ENCODE peak calls at places on chromosomes 11 and 22, in four cellular contexts. One of them, this sample, is unnamed.

GRCh38 chr11:88414385-88414861 is 76.9 kb upstream of the CTSC start:
- DNase-seq in H1: no peak
- DNase-seq in IMR-90: peak; percentile 68
- DNase-seq in H9: no peak
- DNase-seq in this sample: no peak

GRCh38 chr11:111557425-111558111 is 17.0 kb downstream of the LAYN start:
- DNase-seq in H1: no peak
- DNase-seq in IMR-90: peak; percentile 99
- DNase-seq in H9: no peak
- DNase-seq in this sample: no peak

GRCh38 chr11:6251120-6251733 is 8.4 kb upstream of the CCKBR start:
- DNase-seq in H1: peak; percentile 90
- DNase-seq in IMR-90: peak; percentile 75
- DNase-seq in H9: peak; percentile 91
- DNase-seq in this sample: peak; percentile 91

GRCh38 chr11:1129666-1130160 is 28.0 kb upstream of the MUC5AC start:
- DNase-seq in H1: no peak
- DNase-seq in IMR-90: no peak
- DNase-seq in H9: no peak
- DNase-seq in this sample: no peak

GRCh38 chr11:64298966-64299846 is 952 bp upstream of the CATSPERZ start:
- DNase-seq in H1: peak; percentile 69
- DNase-seq in IMR-90: no peak
- DNase-seq in H9: no peak
- DNase-seq in this sample: no peak

GRCh38 chr11:10308208-10308954 is 3.5 kb downstream of the ADM start:
- DNase-seq in H1: no peak
- DNase-seq in IMR-90: peak; percentile 34
- DNase-seq in H9: no peak
- DNase-seq in this sample: peak; percentile 48

GRCh38 chr22:23496445-23496833 is 83.7 kb downstream of the IGLL1 start:
- DNase-seq in H1: no peak
- DNase-seq in IMR-90: no peak
- DNase-seq in H9: no peak
- DNase-seq in this sample: no peak

GRCh38 chr11:97454988-97455387 is 1065.2 kb downstream of the JRKL start:
- DNase-seq in H1: no peak
- DNase-seq in IMR-90: no peak
- DNase-seq in H9: no peak
- DNase-seq in this sample: peak; percentile 11

GRCh38 chr11:19430346-19431058 is 189.8 kb upstream of the E2F8 start:
- DNase-seq in H1: no peak
- DNase-seq in IMR-90: no peak
- DNase-seq in H9: no peak
- DNase-seq in this sample: no peak

GRCh38 chr11:110169738-110170137 is 76.5 kb downstream of the ZC3H12C start:
- DNase-seq in H1: no peak
- DNase-seq in IMR-90: no peak
- DNase-seq in H9: no peak
- DNase-seq in this sample: no peak

GRCh38 chr11:89498845-89499448 is 7.8 kb upstream of the NOX4 start:
- DNase-seq in H1: no peak
- DNase-seq in IMR-90: no peak
- DNase-seq in H9: peak; percentile 27
- DNase-seq in this sample: peak; percentile 39

GRCh38 chr11:69605737-69606526 is 35.0 kb upstream of the CCND1 start:
- DNase-seq in H1: peak; percentile 32
- DNase-seq in IMR-90: no peak
- DNase-seq in H9: no peak
- DNase-seq in this sample: no peak

GRCh38 chr22:40817737-40818136 is 1.4 kb downstream of the SLC25A17 start:
- DNase-seq in H1: no peak
- DNase-seq in IMR-90: no peak
- DNase-seq in H9: no peak
- DNase-seq in this sample: no peak

GRCh38 chr11:119484741-119485605 is 62.0 kb upstream of the THY1 start:
- DNase-seq in H1: peak; percentile 68
- DNase-seq in IMR-90: no peak
- DNase-seq in H9: peak; percentile 70
- DNase-seq in this sample: peak; percentile 56

GRCh38 chr11:33835143-33835878 is 56.6 kb downstream of the LMO2 start:
- DNase-seq in H1: no peak
- DNase-seq in IMR-90: peak; percentile 76
- DNase-seq in H9: no peak
- DNase-seq in this sample: no peak

GRCh38 chr11:29171350-29171950 is 845.4 kb downstream of the KCNA4 start:
- DNase-seq in H1: no peak
- DNase-seq in IMR-90: peak; percentile 37
- DNase-seq in H9: no peak
- DNase-seq in this sample: no peak

GRCh38 chr11:110296226-110297081 is at the start of gene RDX:
- DNase-seq in H1: peak; percentile 84
- DNase-seq in IMR-90: peak; percentile 63
- DNase-seq in H9: peak; percentile 89
- DNase-seq in this sample: peak; percentile 95

DNA sequence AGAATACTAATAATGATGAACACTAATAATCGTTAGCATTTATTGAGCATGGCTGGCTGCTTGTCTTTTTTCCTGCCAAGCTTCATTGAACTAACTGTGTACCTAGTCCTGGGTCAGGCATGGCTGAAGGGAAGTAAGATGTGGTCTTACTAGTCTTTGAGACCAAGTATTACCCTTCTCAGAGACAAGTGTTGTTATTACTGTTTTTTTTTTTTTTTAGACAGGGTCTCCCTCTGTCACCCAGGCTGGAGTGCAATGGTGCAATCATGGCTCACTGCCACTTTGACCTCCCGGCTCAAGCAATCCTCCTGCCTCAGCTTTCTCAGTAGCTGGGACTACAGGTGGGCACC is 4.6 kb downstream of the ST14 start:
- DNase-seq in H1: no peak
- DNase-seq in IMR-90: no peak
- DNase-seq in H9: no peak
- DNase-seq in this sample: no peak
- H4K5ac ChIP-seq in H1: no peak overlapping the region
- H4K5ac ChIP-seq in IMR-90: no peak overlapping the region
- H4K5ac ChIP-seq in H9: no peak overlapping the region
- H4K5ac ChIP-seq in this sample: no peak overlapping the region

GRCh38 chr11:75468534-75469340 is 35.7 kb upstream of the KLHL35 start:
- DNase-seq in H1: no peak
- DNase-seq in IMR-90: peak; percentile 93
- DNase-seq in H9: no peak
- DNase-seq in this sample: peak; percentile 54

GRCh38 chr11:75469785-75470405 is 36.9 kb upstream of the KLHL35 start:
- DNase-seq in H1: no peak
- DNase-seq in IMR-90: no peak
- DNase-seq in H9: no peak
- DNase-seq in this sample: no peak

GRCh38 chr11:75472081-75472732 is 39.2 kb upstream of the KLHL35 start:
- DNase-seq in H1: no peak
- DNase-seq in IMR-90: no peak
- DNase-seq in H9: no peak
- DNase-seq in this sample: no peak

GRCh38 chr11:75471134-75471943 is 38.3 kb upstream of the KLHL35 start:
- DNase-seq in H1: no peak
- DNase-seq in IMR-90: no peak
- DNase-seq in H9: no peak
- DNase-seq in this sample: no peak

DNA sequence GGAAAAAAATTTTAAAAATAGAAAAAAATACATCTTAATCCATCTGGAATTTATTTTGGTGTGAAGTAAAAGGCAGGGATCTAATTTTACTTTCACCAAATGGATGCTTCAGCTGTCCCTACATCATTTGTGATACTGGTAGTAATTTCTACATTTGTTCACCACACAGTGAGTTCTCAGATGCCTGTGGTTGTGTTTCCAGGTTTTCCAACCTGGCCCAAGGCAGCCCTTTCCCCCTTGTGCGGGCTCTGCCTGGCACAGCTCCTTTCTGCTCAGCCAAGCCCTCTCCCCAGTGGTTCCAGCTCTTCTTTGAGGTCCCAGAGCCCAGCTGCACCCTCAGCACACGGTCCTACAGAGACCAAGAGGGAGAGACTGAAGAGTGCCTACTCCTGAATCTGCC is 37.7 kb upstream of the KLHL35 start:
- DNase-seq in H1: no peak
- DNase-seq in IMR-90: no peak
- DNase-seq in H9: no peak
- DNase-seq in this sample: no peak
- H3K27ac ChIP-seq in H1: no peak overlapping the region
- H3K27ac ChIP-seq in IMR-90: no peak overlapping the region
- H3K27ac ChIP-seq in H9: no peak overlapping the region
- H3K27ac ChIP-seq in this sample: no peak overlapping the region

GRCh38 chr22:45905326-45905923 is 71.5 kb downstream of the WNT7B start:
- DNase-seq in H1: no peak
- DNase-seq in IMR-90: no peak
- DNase-seq in H9: no peak
- DNase-seq in this sample: no peak
- H2AK5ac ChIP-seq in H1: no peak overlapping the region
- H2AK5ac ChIP-seq in IMR-90: peak overlapping the region; percentile 15
- H2AK5ac ChIP-seq in H9: no peak overlapping the region
- H2AK5ac ChIP-seq in this sample: no peak overlapping the region

GRCh38 chr11:45684440-45684839 is 19.0 kb upstream of the CHST1 start:
- DNase-seq in H1: no peak
- DNase-seq in IMR-90: no peak
- DNase-seq in H9: no peak
- DNase-seq in this sample: no peak

GRCh38 chr11:45683285-45684058 is 18.1 kb upstream of the CHST1 start:
- DNase-seq in H1: no peak
- DNase-seq in IMR-90: no peak
- DNase-seq in H9: no peak
- DNase-seq in this sample: no peak

GRCh38 chr11:45688472-45689033 is 23.1 kb upstream of the CHST1 start:
- DNase-seq in H1: no peak
- DNase-seq in IMR-90: no peak
- DNase-seq in H9: no peak
- DNase-seq in this sample: no peak

GRCh38 chr11:45687836-45688235 is 22.4 kb upstream of the CHST1 start:
- DNase-seq in H1: no peak
- DNase-seq in IMR-90: no peak
- DNase-seq in H9: no peak
- DNase-seq in this sample: no peak

GRCh38 chr11:45685976-45686375 is 20.6 kb upstream of the CHST1 start:
- DNase-seq in H1: no peak
- DNase-seq in IMR-90: no peak
- DNase-seq in H9: no peak
- DNase-seq in this sample: no peak
- H4K5ac ChIP-seq in H1: no peak overlapping the region
- H4K5ac ChIP-seq in IMR-90: no peak overlapping the region
- H4K5ac ChIP-seq in H9: no peak overlapping the region
- H4K5ac ChIP-seq in this sample: no peak overlapping the region

GRCh38 chr11:87185228-87185627 is 147.5 kb downstream of the TMEM135 start:
- DNase-seq in H1: no peak
- DNase-seq in IMR-90: no peak
- DNase-seq in H9: no peak
- DNase-seq in this sample: no peak

GRCh38 chr11:87179621-87180020 is 141.9 kb downstream of the TMEM135 start:
- DNase-seq in H1: no peak
- DNase-seq in IMR-90: no peak
- DNase-seq in H9: no peak
- DNase-seq in this sample: no peak

GRCh38 chr11:87176044-87176443 is 138.3 kb downstream of the TMEM135 start:
- DNase-seq in H1: no peak
- DNase-seq in IMR-90: peak; percentile 22
- DNase-seq in H9: no peak
- DNase-seq in this sample: peak; percentile 68

GRCh38 chr11:87180743-87181142 is 143.0 kb downstream of the TMEM135 start:
- DNase-seq in H1: no peak
- DNase-seq in IMR-90: peak; percentile 65
- DNase-seq in H9: no peak
- DNase-seq in this sample: no peak

DNA sequence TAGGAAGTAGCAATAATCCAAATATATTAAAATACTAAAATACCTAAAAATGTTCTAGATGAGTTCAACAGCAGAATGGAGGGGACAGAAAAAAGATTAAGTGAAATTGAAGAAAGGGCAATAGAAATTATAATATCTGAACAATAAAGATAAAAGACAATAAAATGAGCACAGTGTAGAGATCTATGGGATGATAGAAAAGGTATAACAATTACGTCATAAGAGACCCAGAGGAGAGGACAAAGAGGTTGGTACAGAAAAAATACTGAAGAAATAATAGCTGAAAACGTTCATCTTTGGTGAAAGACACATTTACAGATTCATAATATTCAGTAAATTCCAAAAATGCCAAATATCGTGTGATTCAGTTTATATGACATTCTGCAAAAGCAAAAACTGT is 143.4 kb downstream of the TMEM135 start:
- DNase-seq in H1: no peak
- DNase-seq in IMR-90: no peak
- DNase-seq in H9: no peak
- DNase-seq in this sample: no peak
- H3K27ac ChIP-seq in H1: no peak overlapping the region
- H3K27ac ChIP-seq in IMR-90: no peak overlapping the region
- H3K27ac ChIP-seq in H9: no peak overlapping the region
- H3K27ac ChIP-seq in this sample: no peak overlapping the region

GRCh38 chr11:72821920-72822799 is 7.9 kb downstream of the ATG16L2 start:
- DNase-seq in H1: peak; percentile 99
- DNase-seq in IMR-90: peak; percentile 84
- DNase-seq in H9: peak; percentile 95
- DNase-seq in this sample: peak; percentile 94
- H2AK5ac ChIP-seq in H1: peak overlapping the region; percentile 24
- H2AK5ac ChIP-seq in IMR-90: peak overlapping the region; percentile 24
- H2AK5ac ChIP-seq in H9: no peak overlapping the region
- H2AK5ac ChIP-seq in this sample: no peak overlapping the region